ENCODE peak calls at places on chromosomes 11 and 22, in six cellular contexts. R is heart left ventricle; M is cerebellar cortex; A is activated naive CD4-positive, alpha-beta T cell; D is stimulated activated naive CD8-positive, alpha-beta T cell treated with anti-CD3 and anti-CD28 coated beads, Interleukin-15, Interleukin-2, amounts not matched to agents 100 U/mL and 50 U/mL, for 24 hours; G is dermis blood vessel endothelial cell. P is an unnamed sample.
A peak's percentile ranks its signal among the peaks of the same experiment; 100 is the strongest.

GRCh38 chr11:71207563-71207962 is 44.8 kb downstream of the SHANK2 start:
- DNase-seq in R (no peak), M (no peak), D (no peak), A (no peak), G (no peak), P (no peak)

GRCh38 chr11:16605440-16605970 is 132.9 kb upstream of the C11orf58 start:
- DNase-seq in M (no peak), G (peak; percentile 10), D (no peak), R (peak; percentile 44), A (no peak), P (no peak)

GRCh38 chr22:39528681-39529486 is 3.7 kb downstream of the RPS19BP1 start:
- DNase-seq in D (peak; percentile 93), G (peak; percentile 98), R (peak; percentile 93), A (peak; percentile 85), M (peak; percentile 94), P (peak; percentile 92)

GRCh38 chr22:17606472-17606871 is 22.1 kb downstream of the ATP6V1E1 start:
- DNase-seq in A (no peak), G (no peak), M (peak; percentile 21), D (no peak), R (peak; percentile 44), P (peak; percentile 15)

GRCh38 chr22:28883917-28884753 is 763 bp downstream of the ZNRF3 start:
- DNase-seq in R (peak; percentile 46), M (peak; percentile 21), D (peak; percentile 32), A (peak; percentile 11), G (peak; percentile 60), P (no peak)

GRCh38 chr11:132472411-132473205 is 1059.7 kb downstream of the OPCML start:
- DNase-seq in A (no peak), G (no peak), D (no peak), R (no peak), M (peak; percentile 81), P (peak; percentile 62)

GRCh38 chr11:111960916-111961315 is 23.8 kb downstream of the DIXDC1 start:
- DNase-seq in A (no peak), D (no peak), M (no peak), G (no peak), R (no peak), P (no peak)

GRCh38 chr11:27171391-27171790 is 130.8 kb downstream of the BBOX1 start:
- DNase-seq in M (no peak), A (no peak), D (no peak), G (no peak), R (no peak), P (no peak)

GRCh38 chr11:65554057-65554818 is 3.9 kb downstream of the LTBP3 start:
- DNase-seq in R (no peak), M (no peak), A (no peak), D (no peak), G (no peak), P (no peak)

GRCh38 chr11:84372366-84372765 is 1086.2 kb upstream of the CCDC90B start:
- DNase-seq in M (no peak), R (no peak), D (no peak), G (no peak), A (no peak), P (no peak)

GRCh38 chr11:73158356-73159051 is 16.4 kb upstream of the FCHSD2 start:
- DNase-seq in A (no peak), R (no peak), M (no peak), G (no peak), D (no peak), P (no peak)

GRCh38 chr11:35593143-35593542 is 25.1 kb upstream of the FJX1 start:
- DNase-seq in G (no peak), M (no peak), R (no peak), D (no peak), A (no peak), P (no peak)

GRCh38 chr22:39381009-39381755 is 18.4 kb upstream of the TAB1 start:
- DNase-seq in M (no peak), G (no peak), R (no peak), D (no peak), A (no peak), P (no peak)

GRCh38 chr11:94574193-94574961 is 7.2 kb downstream of the PIWIL4 start:
- DNase-seq in A (no peak), G (no peak), M (no peak), D (no peak), R (no peak), P (no peak)

GRCh38 chr11:128207861-128208321 is 379.5 kb downstream of the ETS1 start:
- DNase-seq in A (no peak), M (no peak), D (no peak), G (peak; percentile 94), R (no peak), P (no peak)

GRCh38 chr11:27656806-27657483 is 43.3 kb downstream of the BDNF start:
- DNase-seq in G (no peak), A (no peak), D (no peak), M (no peak), R (no peak), P (no peak)

GRCh38 chr11:12173111-12173510 is 62.7 kb downstream of the MICAL2 start:
- DNase-seq in D (no peak), A (no peak), M (peak; percentile 51), G (no peak), R (no peak), P (no peak)

GRCh38 chr11:61766353-61766841 is 14.0 kb downstream of the MYRF start:
- DNase-seq in M (no peak), R (no peak), G (no peak), A (no peak), D (no peak), P (no peak)

GRCh38 chr11:68328374-68329091 is 16.1 kb downstream of the LRP5 start:
- DNase-seq in D (peak; percentile 61), M (no peak), G (peak; percentile 88), A (no peak), R (peak; percentile 61), P (no peak)

GRCh38 chr11:64251986-64252837 is 882 bp downstream of the PLCB3 start:
- DNase-seq in A (no peak), G (peak; percentile 40), D (peak; percentile 52), M (no peak), R (peak; percentile 66), P (no peak)

GRCh38 chr11:34928268-34928959 is 12.0 kb downstream of the PDHX start:
- DNase-seq in R (no peak), D (no peak), A (no peak), G (no peak), M (no peak), P (no peak)

GRCh38 chr11:60265373-60266214 is 14.9 kb upstream of the MS4A4A start:
- DNase-seq in A (no peak), G (peak; percentile 68), R (no peak), D (peak; percentile 15), M (peak; percentile 43), P (peak; percentile 46)

GRCh38 chr11:69010964-69011623 is 2.0 kb downstream of the MRGPRF start:
- DNase-seq in G (no peak), M (peak; percentile 78), A (no peak), R (peak; percentile 83), D (peak; percentile 55), P (peak; percentile 92)

GRCh38 chr22:32100711-32101110 is 57.6 kb downstream of the SLC5A1 start:
- DNase-seq in R (no peak), D (no peak), G (no peak), A (no peak), M (no peak), P (no peak)

GRCh38 chr11:14358729-14359439 is at the start of gene RRAS2:
- DNase-seq in G (peak; percentile 89), D (peak; percentile 83), R (peak; percentile 83), A (peak; percentile 67), M (peak; percentile 74), P (peak; percentile 83)

GRCh38 chr22:28911279-28911640 is 27.9 kb downstream of the ZNRF3 start:
- DNase-seq in M (no peak), D (no peak), G (no peak), A (no peak), R (no peak), P (no peak)

GRCh38 chr22:39661842-39662676 is 91.5 kb downstream of the CACNA1I start:
- DNase-seq in G (no peak), D (peak; percentile 85), R (no peak), A (peak; percentile 76), M (no peak), P (no peak)

GRCh38 chr11:57349491-57350274 is 11.5 kb downstream of the P2RX3 start:
- DNase-seq in R (peak; percentile 72), A (peak; percentile 40), D (peak; percentile 82), M (peak; percentile 36), G (peak; percentile 69), P (peak; percentile 70)

GRCh38 chr11:123973816-123974215 is 3.8 kb downstream of the OR10S1 start:
- DNase-seq in M (no peak), G (peak; percentile 97), R (no peak), A (no peak), D (no peak), P (no peak)

GRCh38 chr11:19642185-19642591 is 70.4 kb upstream of the NAV2 start:
- DNase-seq in M (no peak), R (no peak), A (no peak), G (no peak), D (no peak), P (no peak)

GRCh38 chr11:94924074-94925031 is 49.0 kb downstream of the CWC15 start:
- DNase-seq in R (no peak), M (no peak), D (no peak), G (peak; percentile 17), A (no peak), P (no peak)

GRCh38 chr22:18146389-18146753 is 3.6 kb upstream of the USP18 start:
- DNase-seq in A (no peak), M (no peak), D (no peak), R (no peak), G (no peak), P (no peak)

GRCh38 chr22:49449811-49450386 is 377.8 kb downstream of the BRD1 start:
- DNase-seq in R (no peak), G (no peak), D (no peak), A (no peak), M (no peak), P (no peak)

GRCh38 chr11:74366576-74366975 is 31.7 kb downstream of the PGM2L1 start:
- DNase-seq in D (no peak), R (no peak), G (no peak), A (no peak), M (no peak), P (no peak)

GRCh38 chr11:1559103-1559951 is 12.7 kb downstream of the DUSP8 start:
- DNase-seq in A (no peak), R (peak; percentile 95), D (no peak), G (no peak), M (peak; percentile 93), P (peak; percentile 96)

GRCh38 chr11:119509969-119510401 is 87.0 kb upstream of the THY1 start:
- DNase-seq in G (no peak), D (peak; percentile 43), M (no peak), R (peak; percentile 67), A (no peak), P (no peak)

GRCh38 chr11:16804104-16804947 is 65.9 kb downstream of the C11orf58 start:
- DNase-seq in M (no peak), D (no peak), A (no peak), R (no peak), G (peak; percentile 82), P (no peak)

GRCh38 chr11:123111465-123111864 is 49.5 kb upstream of the HSPA8 start:
- DNase-seq in M (peak; percentile 82), A (no peak), R (no peak), D (no peak), G (peak; percentile 62), P (peak; percentile 78)

P was measured in cerebellum.